ENCODE peak calls at places on chromosomes 5 and 9, in four cellular contexts. One of them, this sample, is unnamed.

GRCh38 chr5:81408496-81408895 is 14.6 kb upstream of the ACOT12 start:
- DNase-seq in SK-N-SH: no peak
- DNase-seq in K562: no peak
- DNase-seq in HepG2: no peak
- DNase-seq in this sample: no peak

GRCh38 chr9:78678901-78679300 is 382.0 kb downstream of the PSAT1 start:
- DNase-seq in HepG2: no peak
- DNase-seq in SK-N-SH: no peak
- DNase-seq in K562: no peak
- DNase-seq in this sample: no peak

GRCh38 chr5:89313044-89313443 is 430.1 kb upstream of the MEF2C start:
- DNase-seq in SK-N-SH: no peak
- DNase-seq in HepG2: no peak
- DNase-seq in K562: no peak
- DNase-seq in this sample: no peak

GRCh38 chr9:95316794-95317118 is 753 bp downstream of the FANCC start:
- DNase-seq in HepG2: peak; percentile 78
- DNase-seq in K562: peak; percentile 82
- DNase-seq in SK-N-SH: peak; percentile 90
- DNase-seq in this sample: no peak

GRCh38 chr5:93512799-93513198 is 68.2 kb downstream of the NR2F1-AS1 start:
- DNase-seq in HepG2: no peak
- DNase-seq in SK-N-SH: no peak
- DNase-seq in K562: no peak
- DNase-seq in this sample: no peak

GRCh38 chr5:1507457-1507856 is 16.3 kb downstream of the LPCAT1 start:
- DNase-seq in HepG2: no peak
- DNase-seq in K562: no peak
- DNase-seq in SK-N-SH: no peak
- DNase-seq in this sample: no peak

GRCh38 chr5:18745591-18745987 is 1111.3 kb downstream of the TAF11L14 start:
- DNase-seq in K562: no peak
- DNase-seq in HepG2: peak; percentile 0
- DNase-seq in SK-N-SH: no peak
- DNase-seq in this sample: no peak

GRCh38 chr5:177405805-177406204 is 3.6 kb downstream of the F12 start:
- DNase-seq in SK-N-SH: no peak
- DNase-seq in K562: no peak
- DNase-seq in HepG2: no peak
- DNase-seq in this sample: no peak

GRCh38 chr5:108548684-108549596 is 167.0 kb upstream of the FBXL17 start:
- DNase-seq in HepG2: no peak
- DNase-seq in SK-N-SH: no peak
- DNase-seq in K562: peak; percentile 66
- DNase-seq in this sample: no peak

GRCh38 chr9:130320697-130321080 is 55.1 kb downstream of the HMCN2 start:
- DNase-seq in SK-N-SH: peak; percentile 40
- DNase-seq in HepG2: peak; percentile 8
- DNase-seq in K562: peak; percentile 86
- DNase-seq in this sample: no peak

GRCh38 chr5:38724301-38725030 is 121.3 kb upstream of the OSMR start:
- DNase-seq in HepG2: no peak
- DNase-seq in SK-N-SH: no peak
- DNase-seq in K562: no peak
- DNase-seq in this sample: no peak

GRCh38 chr9:123282343-123283047 is 14.1 kb upstream of the STRBP start:
- DNase-seq in K562: no peak
- DNase-seq in HepG2: no peak
- DNase-seq in SK-N-SH: no peak
- DNase-seq in this sample: no peak

GRCh38 chr9:132238026-132238972 is 76.4 kb downstream of the NTNG2 start:
- DNase-seq in K562: no peak
- DNase-seq in SK-N-SH: no peak
- DNase-seq in HepG2: no peak
- DNase-seq in this sample: no peak

GRCh38 chr5:10828241-10828640 is 67.2 kb upstream of the DAP start:
- DNase-seq in SK-N-SH: no peak
- DNase-seq in HepG2: no peak
- DNase-seq in K562: no peak
- DNase-seq in this sample: no peak

GRCh38 chr5:166436857-166437256 is 1854.6 kb upstream of the WWC1 start:
- DNase-seq in HepG2: no peak
- DNase-seq in K562: no peak
- DNase-seq in SK-N-SH: no peak
- DNase-seq in this sample: no peak

GRCh38 chr9:129075996-129076639 is 4.8 kb upstream of the DOLPP1 start:
- DNase-seq in SK-N-SH: no peak
- DNase-seq in K562: no peak
- DNase-seq in HepG2: no peak
- DNase-seq in this sample: no peak

GRCh38 chr5:124700930-124701458 is 45.4 kb downstream of the ZNF608 start:
- DNase-seq in HepG2: no peak
- DNase-seq in K562: no peak
- DNase-seq in SK-N-SH: no peak
- DNase-seq in this sample: no peak

DNA sequence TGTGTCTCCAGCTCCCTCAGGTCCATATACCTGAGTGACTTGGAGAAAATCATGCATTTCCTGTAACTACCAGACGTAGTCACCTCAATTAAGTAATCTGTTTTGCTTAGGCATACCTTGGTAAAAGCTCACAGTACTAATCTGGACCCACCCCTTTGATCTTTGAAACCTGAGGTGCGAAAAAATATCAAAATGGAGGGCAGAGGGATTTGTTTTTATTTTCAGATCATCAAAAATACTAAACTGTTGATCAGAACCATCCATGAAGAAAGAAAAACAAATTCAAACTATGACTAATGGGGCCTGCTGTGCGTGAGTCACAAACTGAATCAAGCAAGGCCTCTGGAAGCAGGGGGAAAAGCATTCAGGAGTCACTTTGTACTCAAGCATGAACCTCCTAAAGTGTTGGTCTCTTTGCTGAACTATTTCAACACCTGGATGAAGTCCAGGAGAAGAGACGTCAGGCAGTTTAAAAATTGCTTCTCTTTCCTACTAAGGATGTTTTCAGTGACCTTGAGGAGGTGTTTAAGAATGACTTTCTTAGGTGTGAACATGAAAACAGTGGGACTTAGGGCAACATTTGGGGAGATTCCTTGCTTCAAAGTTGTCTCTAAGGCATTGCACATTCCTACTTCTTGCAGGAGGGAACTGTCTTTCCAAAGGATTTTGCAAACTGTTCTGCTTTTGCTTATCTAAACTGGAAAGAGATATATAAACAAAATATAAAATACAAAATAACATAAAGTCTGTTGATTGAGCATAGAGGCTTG is 76.3 kb downstream of the MUSK start:
- DNase-seq in SK-N-SH: no peak
- DNase-seq in HepG2: no peak
- DNase-seq in K562: no peak
- DNase-seq in this sample: no peak
- TF ChIP-seq SIN3A in SK-N-SH: peak; percentile 22
- TF ChIP-seq SIN3A in HepG2: no peak
- TF ChIP-seq SIN3A in K562: no peak
- TF ChIP-seq SIN3A in this sample: no peak

GRCh38 chr9:120454427-120454826 is 125.5 kb downstream of the CDK5RAP2 start:
- DNase-seq in K562: no peak
- DNase-seq in HepG2: no peak
- DNase-seq in SK-N-SH: no peak
- DNase-seq in this sample: no peak
- TF ChIP-seq POLR2AphosphoS5 in K562: no peak
- TF ChIP-seq POLR2AphosphoS5 in HepG2: no peak
- TF ChIP-seq POLR2AphosphoS5 in SK-N-SH: no peak
- TF ChIP-seq POLR2AphosphoS5 in this sample: no peak

GRCh38 chr9:34484678-34485077 is 26.1 kb downstream of the DNAI1 start:
- DNase-seq in SK-N-SH: no peak
- DNase-seq in K562: no peak
- DNase-seq in HepG2: no peak
- DNase-seq in this sample: no peak
- TF ChIP-seq TAF1 in SK-N-SH: no peak
- TF ChIP-seq TAF1 in K562: no peak
- TF ChIP-seq TAF1 in HepG2: no peak
- TF ChIP-seq TAF1 in this sample: no peak

DNA sequence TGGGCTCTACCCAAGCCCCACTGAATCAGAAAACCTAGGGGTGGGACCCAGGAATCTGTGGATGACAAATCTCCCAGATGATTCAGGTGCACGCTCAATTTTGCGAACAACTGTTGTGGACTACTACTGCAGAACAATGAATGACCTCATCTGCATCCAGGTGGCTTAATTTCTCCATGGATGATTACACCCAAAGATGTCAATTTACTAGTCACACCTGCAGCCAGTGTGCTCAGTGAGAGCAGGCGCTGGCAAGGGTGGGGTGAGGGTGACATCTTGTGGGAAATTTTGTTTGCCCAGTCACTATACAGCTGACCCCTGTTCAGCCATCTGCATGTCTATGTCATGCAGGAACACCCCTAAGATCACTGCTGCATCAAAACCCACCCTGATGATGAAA is 118.2 kb downstream of the ENTREP1 start:
- DNase-seq in K562: no peak
- DNase-seq in HepG2: no peak
- DNase-seq in SK-N-SH: no peak
- DNase-seq in this sample: no peak
- TF ChIP-seq SIN3A in K562: no peak
- TF ChIP-seq SIN3A in HepG2: no peak
- TF ChIP-seq SIN3A in SK-N-SH: no peak
- TF ChIP-seq SIN3A in this sample: no peak

DNA sequence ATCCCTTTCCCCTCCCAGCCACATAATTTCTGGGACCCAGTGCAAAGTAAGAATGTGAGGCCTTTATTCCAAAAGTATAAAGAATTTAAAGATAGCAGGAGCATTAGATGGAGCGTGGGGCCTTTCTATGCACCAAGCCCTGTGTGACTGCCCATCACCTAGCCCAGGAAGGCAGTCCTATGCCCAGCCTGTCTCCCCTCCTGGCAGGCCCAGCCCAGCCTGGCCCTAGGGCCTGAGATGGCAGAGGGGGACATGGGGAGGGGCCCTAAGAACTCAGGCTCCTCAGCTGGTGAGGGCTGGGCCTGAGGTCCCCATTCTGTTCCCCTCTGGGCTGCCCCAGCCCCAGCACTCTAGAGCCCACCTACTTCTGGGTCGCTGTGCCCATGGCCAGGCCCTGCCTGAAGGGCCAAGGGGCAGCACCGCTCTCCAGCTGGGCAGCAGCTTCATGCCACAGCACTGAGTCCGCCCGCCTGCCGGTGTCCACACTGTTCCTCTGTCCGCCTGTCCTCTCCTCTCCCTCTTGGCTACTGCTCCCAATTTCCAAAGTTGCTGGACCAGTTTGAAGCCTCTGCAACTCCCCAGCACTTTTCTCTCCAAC is 995 bp upstream of the SLC23A1 start:
- DNase-seq in K562: no peak
- DNase-seq in HepG2: no peak
- DNase-seq in SK-N-SH: no peak
- DNase-seq in this sample: no peak
- TF ChIP-seq POLR2AphosphoS5 in K562: no peak
- TF ChIP-seq POLR2AphosphoS5 in HepG2: no peak
- TF ChIP-seq POLR2AphosphoS5 in SK-N-SH: no peak
- TF ChIP-seq POLR2AphosphoS5 in this sample: no peak

GRCh38 chr9:124852121-124852828 is 985 bp upstream of the WDR38 start:
- DNase-seq in K562: no peak
- DNase-seq in HepG2: no peak
- DNase-seq in SK-N-SH: peak; percentile 14
- DNase-seq in this sample: no peak

GRCh38 chr9:124854161-124854560 is 901 bp downstream of the WDR38 start:
- DNase-seq in SK-N-SH: no peak
- DNase-seq in K562: no peak
- DNase-seq in HepG2: no peak
- DNase-seq in this sample: no peak

GRCh38 chr9:124853605-124854143 is 414 bp downstream of the WDR38 start:
- DNase-seq in K562: no peak
- DNase-seq in SK-N-SH: no peak
- DNase-seq in HepG2: no peak
- DNase-seq in this sample: no peak

GRCh38 chr9:124854822-124855221 is 1.6 kb downstream of the WDR38 start:
- DNase-seq in SK-N-SH: no peak
- DNase-seq in HepG2: no peak
- DNase-seq in K562: no peak
- DNase-seq in this sample: no peak

DNA sequence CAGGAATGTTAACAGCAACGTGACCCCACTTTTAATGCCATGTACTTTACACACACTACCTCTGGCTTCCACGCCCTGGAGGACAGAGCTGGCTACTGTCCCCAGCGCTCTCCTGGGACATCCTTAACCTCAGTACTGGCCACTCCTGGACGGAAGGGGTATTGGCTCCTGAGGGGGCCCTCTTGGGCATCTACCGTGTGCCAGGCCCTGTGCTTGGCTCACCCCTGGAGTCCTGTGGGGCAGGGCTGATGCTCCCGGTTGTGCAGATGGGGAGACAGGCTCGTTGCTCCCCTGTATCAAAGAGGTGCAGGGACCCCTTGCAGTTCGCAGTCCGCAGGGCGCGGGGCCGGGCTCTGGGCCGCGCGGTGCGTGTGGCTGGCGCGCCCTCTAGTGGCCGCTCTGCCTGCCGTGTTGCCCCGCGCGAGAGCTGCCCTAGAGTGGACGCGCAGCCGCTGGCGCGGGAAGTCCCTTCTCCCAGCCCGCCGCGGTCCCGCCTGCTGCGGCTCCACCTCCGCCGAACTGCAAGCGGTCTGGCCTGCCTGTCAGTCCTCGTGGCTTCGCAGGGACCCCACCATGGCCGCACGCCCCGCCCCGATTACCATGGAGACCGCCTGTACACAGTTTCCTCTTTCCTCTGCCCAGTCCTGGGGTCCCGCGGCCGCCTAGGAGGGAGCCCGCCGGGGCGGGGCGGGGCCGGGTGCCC is at the start of gene WDR38:
- DNase-seq in K562: peak; percentile 86
- DNase-seq in SK-N-SH: peak; percentile 96
- DNase-seq in HepG2: peak; percentile 77
- DNase-seq in this sample: peak; percentile 92
- TF ChIP-seq TAF1 in K562: no peak
- TF ChIP-seq TAF1 in SK-N-SH: no peak
- TF ChIP-seq TAF1 in HepG2: no peak
- TF ChIP-seq TAF1 in this sample: no peak

DNA sequence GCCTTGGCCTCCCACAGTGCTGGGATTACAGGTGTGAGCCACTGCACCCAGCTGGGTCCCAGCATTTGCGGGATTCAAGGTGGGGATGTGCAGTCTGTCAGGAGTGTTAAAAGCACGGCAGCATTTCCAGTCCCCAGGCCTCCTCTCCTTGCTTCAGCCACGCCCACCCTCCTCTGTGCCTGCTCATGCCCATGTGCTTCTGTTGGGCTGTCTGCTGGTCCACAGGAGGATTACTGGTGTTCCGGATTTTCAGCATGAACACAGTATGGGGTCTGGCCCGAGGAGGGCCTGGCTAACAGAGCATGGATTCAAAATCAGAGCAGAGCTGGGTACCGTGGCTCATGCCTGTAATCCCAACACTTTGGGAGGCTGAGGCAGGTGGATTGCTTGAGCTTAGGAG is 5.5 kb downstream of the ARRDC1 start:
- DNase-seq in K562: no peak
- DNase-seq in HepG2: no peak
- DNase-seq in SK-N-SH: no peak
- DNase-seq in this sample: no peak
- TF ChIP-seq SIN3A in K562: no peak
- TF ChIP-seq SIN3A in HepG2: no peak
- TF ChIP-seq SIN3A in SK-N-SH: no peak
- TF ChIP-seq SIN3A in this sample: no peak

GRCh38 chr9:120894404-120895226 is 17.6 kb upstream of the PHF19 start:
- DNase-seq in K562: peak; percentile 35
- DNase-seq in SK-N-SH: no peak
- DNase-seq in HepG2: no peak
- DNase-seq in this sample: no peak
- TF ChIP-seq POLR2AphosphoS5 in K562: no peak
- TF ChIP-seq POLR2AphosphoS5 in SK-N-SH: no peak
- TF ChIP-seq POLR2AphosphoS5 in HepG2: no peak
- TF ChIP-seq POLR2AphosphoS5 in this sample: no peak

This sample was measured in H1.